ENCODE peak calls at places on chromosomes 5 and 9, in five cellular contexts. A is mammary epithelial cell; E is WERI-Rb-1; H is NT2/D1; X is CD8-positive, alpha-beta memory T cell. J is an unnamed sample.

GRCh38 chr5:142726188-142726731 is 40.4 kb upstream of the FGF1 start:
- DNase-seq in E (no peak), H (no peak), X (no peak), A (peak; percentile 90), J (no peak)

GRCh38 chr9:119834064-119834620 is 464.9 kb upstream of the BRINP1 start:
- DNase-seq in X (no peak), H (no peak), E (no peak), A (no peak), J (no peak)

GRCh38 chr5:80481019-80481893 is 6.6 kb upstream of the FAM151B start:
- DNase-seq in X (no peak), E (peak; percentile 58), H (no peak), A (peak; percentile 50), J (no peak)

GRCh38 chr9:25353783-25354182 is 324.5 kb downstream of the TUSC1 start:
- DNase-seq in H (no peak), A (no peak), X (no peak), E (no peak), J (no peak)

GRCh38 chr5:162852145-162852544 is 585.2 kb upstream of the CCNG1 start:
- DNase-seq in A (no peak), H (no peak), E (no peak), X (no peak), J (no peak)

GRCh38 chr5:168600409-168600808 is 21.2 kb upstream of the PANK3 start:
- DNase-seq in E (no peak), X (no peak), H (peak; percentile 55), A (no peak), J (no peak)

GRCh38 chr5:111735829-111736228 is 21.2 kb downstream of the NREP start:
- DNase-seq in X (no peak), A (peak; percentile 81), H (no peak), E (peak; percentile 30), J (no peak)

GRCh38 chr9:136690841-136691261 is 3.6 kb upstream of the AGPAT2 start:
- DNase-seq in E (no peak), A (no peak), H (no peak), X (no peak), J (no peak)

GRCh38 chr5:65730910-65731309 is 8.9 kb downstream of the NLN start:
- DNase-seq in A (no peak), H (no peak), E (no peak), X (no peak), J (no peak)

GRCh38 chr9:121301881-121302286 is 33.9 kb downstream of the GSN start:
- DNase-seq in X (no peak), E (no peak), A (no peak), H (no peak), J (no peak)
- H3K4me3 ChIP-seq in X (no peak overlapping the region), E (no peak overlapping the region), A (no peak overlapping the region), H (no peak overlapping the region), J (no peak overlapping the region)

GRCh38 chr5:79023323-79023722 is 38.2 kb upstream of the ARSB start:
- DNase-seq in A (no peak), E (no peak), X (no peak), H (no peak), J (no peak)

GRCh38 chr5:79025054-79025465 is 40.0 kb upstream of the ARSB start:
- DNase-seq in H (peak; percentile 57), X (peak; percentile 27), A (peak; percentile 30), E (peak; percentile 65), J (no peak)

GRCh38 chr5:79021753-79022152 is 36.6 kb upstream of the ARSB start:
- DNase-seq in H (no peak), A (no peak), X (no peak), E (peak; percentile 18), J (no peak)

GRCh38 chr5:79023947-79024346 is 38.8 kb upstream of the ARSB start:
- DNase-seq in H (no peak), A (no peak), X (no peak), E (no peak), J (no peak)

DNA sequence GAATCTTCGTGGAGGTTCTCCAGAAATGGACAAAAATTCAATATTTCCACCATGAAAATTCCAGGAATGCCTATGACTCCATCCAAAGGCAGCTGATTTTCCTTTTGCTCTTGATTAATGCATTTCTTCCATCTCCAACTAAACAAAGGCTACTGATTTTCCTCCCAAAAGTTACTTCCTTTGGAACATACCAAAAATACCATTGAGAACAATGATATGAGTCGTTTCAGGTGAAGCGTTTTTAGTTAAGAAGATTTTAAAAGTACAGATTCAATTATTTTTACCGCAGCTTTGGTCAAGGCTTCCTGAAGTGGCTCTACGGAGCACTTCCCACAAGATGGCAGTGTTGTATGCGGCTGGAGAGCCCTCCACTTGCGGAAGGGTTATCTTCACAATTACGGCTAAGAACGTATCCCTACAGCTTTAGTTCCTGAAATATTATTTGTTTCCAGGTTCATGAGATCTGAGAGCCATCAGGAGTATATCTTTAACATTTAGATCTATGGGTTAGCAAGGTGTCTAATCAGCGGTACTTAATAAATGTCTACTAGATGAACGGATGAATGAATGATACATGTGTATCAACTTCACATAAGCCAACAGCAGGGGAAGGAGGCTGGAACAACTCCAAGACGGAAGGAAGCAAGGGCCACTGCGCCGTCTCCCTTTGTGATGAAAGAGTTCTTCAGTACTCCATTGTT is 35.9 kb upstream of the ARSB start:
- DNase-seq in A (peak; percentile 39), E (peak; percentile 67), X (peak; percentile 5), H (peak; percentile 25), J (no peak)
- H3K4me3 ChIP-seq in A (no peak overlapping the region), E (peak overlapping the region; percentile 26), X (no peak overlapping the region), H (no peak overlapping the region), J (no peak overlapping the region)

GRCh38 chr9:111037744-111038335 is 430 bp downstream of the LPAR1 start:
- DNase-seq in E (peak; percentile 29), X (no peak), A (peak; percentile 48), H (no peak), J (no peak)

GRCh38 chr9:111034146-111034545 is 4.1 kb downstream of the LPAR1 start:
- DNase-seq in E (no peak), H (no peak), A (no peak), X (no peak), J (no peak)

GRCh38 chr9:111036946-111037743 is 1.1 kb downstream of the LPAR1 start:
- DNase-seq in H (no peak), A (peak; percentile 32), E (no peak), X (no peak), J (no peak)

GRCh38 chr9:111034573-111035539 is 3.4 kb downstream of the LPAR1 start:
- DNase-seq in E (no peak), X (no peak), A (no peak), H (no peak), J (no peak)

GRCh38 chr9:111036068-111036789 is 2.0 kb downstream of the LPAR1 start:
- DNase-seq in A (peak; percentile 48), H (no peak), X (no peak), E (no peak), J (no peak)
- H3K4me3 ChIP-seq in A (peak overlapping the region; percentile 66), H (peak overlapping the region; percentile 72), X (no peak overlapping the region), E (no peak overlapping the region), J (no peak overlapping the region)

DNA sequence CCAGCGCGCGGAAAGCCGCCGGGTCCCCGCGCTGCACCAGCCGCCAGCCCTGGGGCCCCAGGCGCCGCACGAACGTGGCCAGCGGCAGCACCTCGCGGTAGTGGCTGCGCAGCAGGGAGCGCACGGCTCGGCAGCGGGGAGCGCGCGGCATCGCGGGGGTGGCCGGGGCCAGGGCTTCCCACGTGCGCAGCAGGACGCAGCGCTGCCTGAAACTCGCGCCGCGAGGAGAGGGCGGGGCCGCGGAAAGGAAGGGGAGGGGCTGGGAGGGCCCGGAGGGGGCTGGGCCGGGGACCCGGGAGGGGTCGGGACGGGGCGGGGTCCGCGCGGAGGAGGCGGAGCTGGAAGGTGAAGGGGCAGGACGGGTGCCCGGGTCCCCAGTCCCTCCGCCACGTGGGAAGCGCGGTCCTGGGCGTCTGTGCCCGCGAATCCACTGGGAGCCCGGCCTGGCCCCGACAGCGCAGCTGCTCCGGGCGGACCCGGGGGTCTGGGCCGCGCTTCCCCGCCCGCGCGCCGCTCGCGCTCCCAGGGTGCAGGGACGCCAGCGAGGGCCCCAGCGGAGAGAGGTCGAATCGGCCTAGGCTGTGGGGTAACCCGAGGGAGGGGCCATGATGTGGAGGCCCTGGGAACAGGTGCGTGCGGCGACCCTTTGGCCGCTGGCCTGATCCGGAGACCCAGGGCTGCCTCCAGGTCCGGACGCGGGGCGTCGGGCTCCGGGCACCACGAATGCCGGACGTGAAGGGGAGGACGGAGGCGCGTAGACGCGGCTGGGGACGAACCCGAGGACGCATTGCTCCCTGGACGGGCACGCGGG is at the start of gene TERT:
- DNase-seq in X (peak; percentile 14), H (no peak), A (no peak), E (peak; percentile 35), J (peak; percentile 37)
- H3K4me3 ChIP-seq in X (no peak within 1 kb of the TSS), H (peak within 1 kb of the TSS; percentile 58), A (no peak within 1 kb of the TSS), E (no peak within 1 kb of the TSS), J (peak within 1 kb of the TSS; percentile 39)

DNA sequence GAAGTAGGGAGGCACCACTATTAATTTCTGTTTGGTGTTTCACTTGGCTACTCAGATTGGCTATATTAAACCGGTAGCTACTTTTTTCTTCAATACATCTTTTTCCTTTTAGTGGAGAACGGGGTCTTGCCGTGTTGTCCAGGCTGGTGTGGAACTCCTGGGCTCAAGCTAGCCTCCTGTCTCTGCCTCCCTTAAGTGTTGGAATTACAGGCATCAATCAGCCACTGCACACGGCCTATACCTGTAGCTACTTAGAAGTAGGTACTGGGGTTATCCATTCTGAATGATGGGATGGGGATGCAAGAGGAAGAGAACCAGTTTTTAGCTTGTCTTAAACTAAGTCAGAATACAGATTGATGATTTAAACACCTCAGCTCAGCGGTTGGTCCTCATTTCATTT is 1.7 kb downstream of the UBE2D2 start:
- DNase-seq in A (no peak), X (no peak), E (no peak), H (no peak), J (no peak)
- H3K4me3 ChIP-seq in A (peak overlapping the region; percentile 87), X (peak overlapping the region; percentile 64), E (peak overlapping the region; percentile 96), H (peak overlapping the region; percentile 79), J (peak overlapping the region; percentile 94)

GRCh38 chr9:31336841-31337240 is 1047.6 kb upstream of the ACO1 start:
- DNase-seq in X (no peak), H (no peak), E (no peak), A (no peak), J (no peak)
- H3K4me3 ChIP-seq in X (no peak overlapping the region), H (no peak overlapping the region), E (no peak overlapping the region), A (no peak overlapping the region), J (no peak overlapping the region)

DNA sequence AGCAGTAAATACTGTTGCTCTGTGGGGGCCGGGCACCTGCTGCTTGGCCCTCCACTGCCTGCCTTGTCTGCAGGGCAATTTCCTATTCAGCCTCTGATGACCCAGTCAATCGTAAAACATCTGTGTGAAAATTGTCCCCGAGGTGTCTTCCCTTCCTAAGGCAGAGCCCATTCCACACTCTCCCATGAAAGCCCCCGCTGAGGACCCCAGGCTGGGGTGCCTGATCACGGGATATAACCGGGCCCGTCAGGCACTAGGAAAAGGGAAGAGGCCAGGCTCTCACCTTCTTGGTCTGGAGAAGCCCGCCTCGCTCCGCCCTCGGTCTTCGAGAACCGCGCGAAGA is 27.2 kb upstream of the SCGB3A1 start:
- DNase-seq in E (no peak), X (no peak), H (no peak), A (no peak), J (no peak)
- H3K4me3 ChIP-seq in E (peak overlapping the region; percentile 43), X (no peak overlapping the region), H (peak overlapping the region; percentile 49), A (no peak overlapping the region), J (no peak overlapping the region)

DNA sequence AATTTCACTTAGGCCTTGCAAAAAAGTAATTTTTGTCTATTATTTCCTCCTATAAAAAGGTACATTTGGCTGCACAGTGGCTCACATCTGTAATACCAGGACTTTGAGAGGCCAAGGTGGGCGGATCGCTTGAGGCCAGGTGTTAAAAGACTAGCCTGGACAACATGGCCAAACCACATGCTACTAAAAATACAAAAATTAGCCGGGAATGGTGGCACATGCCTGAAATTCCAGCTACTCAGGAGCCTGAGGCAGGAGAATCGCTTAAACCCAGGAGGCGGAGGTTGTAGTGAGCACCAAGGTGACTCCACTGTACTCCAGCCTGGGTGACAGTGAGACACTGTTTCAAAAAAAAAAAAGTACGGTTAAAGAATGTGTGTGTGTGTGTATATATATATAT is 15.7 kb downstream of the NUP155 start:
- DNase-seq in H (no peak), E (no peak), A (no peak), X (no peak), J (no peak)
- H3K4me3 ChIP-seq in H (no peak overlapping the region), E (no peak overlapping the region), A (no peak overlapping the region), X (no peak overlapping the region), J (no peak overlapping the region)